ENCODE peak calls at places on chromosome 11, in six cellular contexts. C, Z, O, B, K and S are unnamed samples.

GRCh38 chr11:121063728-121064127 is 37.3 kb upstream of the TECTA start:
- DNase-seq in O (peak), B (peak), K (no peak), Z (no peak), C (no peak), S (no peak)

GRCh38 chr11:61071208-61071681 is 31.0 kb upstream of the CD5 start:
- DNase-seq in C (no peak), B (no peak), Z (no peak), K (no peak), O (no peak), S (no peak)

GRCh38 chr11:35605691-35606090 is 12.6 kb upstream of the FJX1 start:
- DNase-seq in C (no peak), B (no peak), K (no peak), O (no peak), Z (no peak), S (no peak)

GRCh38 chr11:61007383-61007970 is 36.0 kb downstream of the CD6 start:
- DNase-seq in B (no peak), C (no peak), Z (peak), O (no peak), K (no peak), S (no peak)

GRCh38 chr11:39220501-39221230 is 2238.8 kb downstream of the LRRC4C start:
- DNase-seq in C (no peak), K (no peak), O (no peak), Z (no peak), B (no peak), S (no peak)

GRCh38 chr11:13278620-13279486 is 1.3 kb downstream of the BMAL1 start:
- DNase-seq in C (no peak), B (no peak), K (no peak), O (no peak), Z (peak), S (no peak)

GRCh38 chr11:60912223-60912850 is 1.6 kb upstream of the TMEM109 start:
- DNase-seq in Z (no peak), O (no peak), C (no peak), K (no peak), B (no peak), S (no peak)

GRCh38 chr11:113447621-113448310 is 27.4 kb downstream of the DRD2 start:
- DNase-seq in O (no peak), Z (peak), C (no peak), B (peak), K (no peak), S (no peak)

GRCh38 chr11:61157743-61158142 is 3.5 kb downstream of the VPS37C start:
- DNase-seq in K (no peak), C (no peak), Z (no peak), O (no peak), B (no peak), S (no peak)

GRCh38 chr11:89321401-89321800 is 143.7 kb downstream of the TYR start:
- DNase-seq in C (no peak), B (no peak), O (no peak), K (no peak), Z (no peak), S (no peak)

GRCh38 chr11:67082071-67082791 is 25.6 kb downstream of the RHOD start:
- DNase-seq in K (no peak), Z (peak), B (peak), O (no peak), C (no peak), S (no peak)

GRCh38 chr11:61110255-61111059 is 8.2 kb downstream of the CD5 start:
- DNase-seq in O (no peak), Z (no peak), B (no peak), C (no peak), K (no peak), S (no peak)

GRCh38 chr11:121841487-121842167 is 274.4 kb downstream of the BLID start:
- DNase-seq in K (no peak), C (no peak), O (peak), B (no peak), Z (no peak), S (no peak)

GRCh38 chr11:45501980-45502545 is 163.4 kb downstream of the CHST1 start:
- DNase-seq in B (no peak), C (no peak), K (no peak), Z (no peak), O (no peak), S (no peak)

GRCh38 chr11:75371930-75372876 is 20.7 kb upstream of the ARRB1 start:
- DNase-seq in C (no peak), O (peak), Z (no peak), B (no peak), K (no peak), S (no peak)

GRCh38 chr11:60214386-60214785 is 28.6 kb downstream of the MS4A4E start:
- DNase-seq in O (no peak), K (no peak), Z (no peak), C (no peak), B (no peak), S (no peak)

GRCh38 chr11:126397016-126397415 is 41.5 kb downstream of the ST3GAL4 start:
- DNase-seq in B (no peak), C (no peak), Z (no peak), K (no peak), O (no peak), S (no peak)

GRCh38 chr11:77602385-77603105 is 12.8 kb downstream of the AQP11 start:
- DNase-seq in C (no peak), B (no peak), O (peak), K (no peak), Z (no peak), S (no peak)

GRCh38 chr11:9774591-9775392 is 110.9 kb downstream of the SWAP70 start:
- DNase-seq in O (no peak), Z (no peak), B (no peak), K (no peak), C (no peak), S (no peak)

GRCh38 chr11:30775123-30775522 is 189.0 kb upstream of the MPPED2 start:
- DNase-seq in B (no peak), C (no peak), K (no peak), O (no peak), Z (no peak), S (no peak)

GRCh38 chr11:95084509-95084908 is 5.1 kb upstream of the ENDOD1 start:
- DNase-seq in C (no peak), B (peak), Z (no peak), K (no peak), O (no peak), S (no peak)

GRCh38 chr11:85772700-85773099 is 38.2 kb downstream of the SYTL2 start:
- DNase-seq in C (no peak), Z (no peak), O (no peak), B (no peak), K (no peak), S (no peak)

GRCh38 chr11:107653077-107653476 is 58.8 kb downstream of the SLN start:
- DNase-seq in B (no peak), K (no peak), Z (no peak), C (no peak), O (no peak), S (no peak)

GRCh38 chr11:117614695-117615094 is 182.3 kb downstream of the DSCAML1 start:
- DNase-seq in Z (no peak), C (no peak), K (no peak), O (no peak), B (no peak), S (no peak)

GRCh38 chr11:19013181-19013857 is 47.2 kb downstream of the MRGPRX2 start:
- DNase-seq in C (no peak), B (peak), Z (no peak), K (no peak), O (no peak), S (no peak)

GRCh38 chr11:124177344-124177743 is 5.8 kb upstream of the OR10D3 start:
- DNase-seq in C (no peak), B (no peak), O (no peak), K (no peak), Z (no peak), S (no peak)

GRCh38 chr11:124172076-124172475 is 11.1 kb upstream of the OR10D3 start:
- DNase-seq in Z (no peak), O (no peak), K (no peak), C (no peak), B (peak), S (no peak)

GRCh38 chr11:124170801-124171586 is 12.2 kb upstream of the OR10D3 start:
- DNase-seq in B (peak), K (no peak), O (no peak), Z (no peak), C (no peak), S (no peak)

GRCh38 chr11:124172599-124172998 is 10.5 kb upstream of the OR10D3 start:
- DNase-seq in C (no peak), K (no peak), O (no peak), Z (no peak), B (no peak), S (no peak)

GRCh38 chr11:124174001-124174400 is 9.1 kb upstream of the OR10D3 start:
- DNase-seq in C (no peak), B (peak), O (peak), Z (no peak), K (no peak), S (peak)
- TF ChIP-seq RAD21 in C (no peak), B (no peak), O (no peak), Z (no peak), K (no peak), S (no peak)

DNA sequence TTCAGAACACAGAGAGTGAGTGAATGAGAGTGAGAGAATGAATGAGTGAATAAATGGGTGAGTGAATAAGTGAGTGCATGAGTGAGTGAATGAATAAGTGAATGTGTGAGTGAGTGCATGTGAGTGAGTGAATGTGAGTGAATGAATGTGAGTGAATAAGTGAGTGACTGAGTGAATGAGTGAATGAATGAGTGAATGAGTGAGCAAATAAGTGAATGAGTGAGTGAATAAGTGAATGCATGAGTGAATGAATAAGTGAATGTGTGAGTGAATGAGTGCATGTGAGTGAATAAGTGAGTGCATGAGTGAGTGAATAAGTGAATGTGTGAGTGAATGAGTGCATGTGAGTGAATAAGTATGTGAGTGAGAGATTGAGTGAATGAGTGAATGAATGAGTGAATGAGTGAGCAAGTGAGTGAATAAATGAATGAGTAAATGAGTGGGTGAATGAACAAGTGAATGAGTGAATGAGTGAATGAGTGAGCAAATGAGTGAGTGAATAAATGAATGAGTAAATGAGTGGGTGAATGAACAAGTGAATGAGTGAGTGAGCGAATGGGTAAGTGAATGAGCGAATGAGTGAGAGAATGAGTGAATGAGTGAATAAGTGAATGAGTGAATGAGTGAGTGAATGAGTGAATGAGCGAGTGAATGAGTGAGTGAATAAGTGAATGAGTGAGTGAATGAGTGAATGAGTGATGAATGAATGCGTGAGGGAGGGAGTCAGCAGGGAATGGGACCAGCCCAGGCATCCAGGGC is 21.3 kb upstream of the MUC5B start:
- DNase-seq in K (no peak), O (no peak), B (no peak), C (no peak), Z (no peak), S (no peak)
- TF ChIP-seq POLR2AphosphoS5 in K (no peak), O (no peak), B (no peak), C (no peak), Z (no peak), S (no peak)

DNA sequence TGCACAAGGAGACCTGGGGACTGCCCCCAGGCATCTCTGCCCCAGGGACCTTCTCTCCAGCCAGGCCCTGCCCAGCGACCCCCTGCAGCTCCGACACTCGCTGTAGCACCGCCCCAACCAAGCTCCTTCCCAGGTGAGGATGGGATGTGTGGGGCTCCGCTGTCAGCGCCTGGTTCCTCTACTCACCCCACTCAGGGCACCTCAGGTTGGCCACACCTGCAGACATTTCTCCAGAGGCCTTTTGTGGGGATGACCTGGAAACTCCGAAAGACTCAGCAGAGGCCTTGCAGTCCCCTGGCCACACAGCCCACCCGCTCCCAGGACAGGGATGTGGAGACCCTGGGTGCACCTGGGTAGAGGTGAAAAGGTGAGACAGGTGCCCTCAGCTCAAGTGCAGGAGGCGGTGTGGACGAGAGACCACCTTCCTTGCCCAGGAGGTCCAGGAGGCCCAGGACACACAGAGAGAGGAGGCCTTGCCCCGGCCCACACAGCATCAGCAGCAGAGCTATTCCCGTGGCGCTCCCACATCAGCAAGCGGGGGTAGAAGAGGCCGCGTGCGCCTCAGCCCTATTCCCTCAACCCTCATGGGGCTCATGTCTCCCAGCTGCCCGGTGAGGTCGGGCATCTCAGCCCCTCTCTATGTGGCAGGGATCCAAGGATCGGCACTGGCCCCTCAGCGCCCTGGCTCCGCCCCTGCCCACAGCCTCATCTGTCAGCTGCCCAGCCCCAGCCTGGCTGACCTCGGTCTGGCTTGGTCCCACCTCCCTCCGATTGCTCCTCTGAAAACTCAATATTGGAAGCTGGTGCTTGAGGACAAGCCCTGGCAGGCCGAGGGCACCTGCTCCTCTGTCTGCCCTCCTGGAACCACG is 20.9 kb downstream of the TRPM5 start:
- DNase-seq in O (no peak), K (no peak), Z (no peak), C (no peak), B (no peak), S (no peak)
- TF ChIP-seq RAD21 in O (no peak), K (no peak), Z (no peak), C (no peak), B (no peak), S (no peak)

DNA sequence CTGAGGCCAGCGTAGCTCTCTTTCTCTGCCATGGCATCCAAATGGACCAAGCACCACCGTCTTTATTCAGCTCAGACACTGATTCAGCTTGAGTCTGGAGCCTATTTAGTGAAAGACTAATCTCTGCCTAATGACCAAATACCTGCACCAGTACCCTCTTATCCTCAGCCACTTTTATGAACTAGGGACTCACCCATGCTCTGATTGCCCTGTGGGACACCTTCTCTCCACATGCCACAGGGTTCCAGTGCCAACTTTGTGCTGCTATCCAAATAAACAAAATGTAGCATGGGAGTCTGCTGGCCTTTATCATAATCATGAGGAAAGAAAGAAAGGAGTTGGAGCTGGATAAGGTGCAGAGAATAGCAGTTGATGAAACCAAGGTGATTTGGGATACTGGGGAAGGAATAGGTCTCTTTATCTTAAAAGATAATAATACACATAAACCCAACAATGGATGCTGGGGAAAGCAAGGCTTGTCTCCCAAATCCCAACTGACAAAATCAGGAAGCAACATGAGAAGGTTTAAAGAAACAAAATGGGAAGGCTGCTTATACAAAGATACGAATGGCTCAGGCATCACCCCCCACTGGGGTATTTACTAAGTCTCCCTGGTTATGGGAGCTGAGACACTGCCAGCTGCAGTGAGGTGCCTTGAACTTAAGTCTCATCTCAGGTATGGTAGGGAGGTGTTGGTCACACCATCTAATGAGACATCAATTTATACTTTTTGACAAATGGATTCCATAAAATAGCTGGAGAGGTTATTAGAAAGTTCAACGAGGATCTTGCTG is 63.3 kb downstream of the SYT9 start:
- DNase-seq in B (no peak), O (no peak), K (no peak), Z (no peak), C (no peak), S (no peak)
- TF ChIP-seq POLR2AphosphoS5 in B (no peak), O (no peak), K (no peak), Z (no peak), C (no peak), S (no peak)

DNA sequence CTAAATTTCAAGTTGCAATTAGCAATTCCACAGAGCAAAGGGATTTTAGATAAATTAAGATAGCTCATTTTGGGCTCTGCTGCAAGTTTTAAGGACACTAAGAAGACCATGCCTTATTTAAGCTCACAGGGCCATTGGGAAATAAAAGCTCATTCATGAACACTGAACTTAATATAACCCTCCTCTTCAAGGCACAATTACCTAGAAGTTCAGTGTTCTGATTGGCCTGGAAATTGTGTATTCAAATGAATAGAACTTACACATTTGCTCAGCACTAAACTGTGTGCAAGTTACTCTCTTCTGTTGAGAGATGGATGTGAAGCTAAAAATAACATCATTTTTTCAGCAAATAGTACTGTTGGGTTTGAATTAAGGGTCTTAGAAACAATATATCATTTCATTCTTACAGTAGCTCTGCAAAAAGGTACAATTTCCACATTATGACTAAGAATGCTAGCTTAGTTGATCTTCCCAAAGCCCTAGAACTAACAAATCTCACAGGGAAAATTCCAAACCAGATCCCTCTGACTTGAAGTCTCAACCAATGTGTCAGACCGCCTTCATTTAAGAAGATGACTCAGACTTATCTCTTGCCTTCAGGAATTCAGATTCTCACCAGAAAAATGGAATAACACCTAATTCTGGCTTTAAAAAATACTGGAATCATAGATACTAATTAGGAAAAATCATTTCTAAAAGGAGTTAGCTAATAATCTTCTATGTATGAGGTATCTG is 87.4 kb upstream of the LRRC55 start:
- DNase-seq in Z (no peak), O (no peak), K (no peak), B (no peak), C (no peak), S (no peak)
- TF ChIP-seq RAD21 in Z (no peak), O (no peak), K (no peak), B (no peak), C (no peak), S (no peak)

GRCh38 chr11:112174789-112175595 is at the start of gene BCO2:
- DNase-seq in Z (peak), K (no peak), C (no peak), B (peak), O (peak), S (peak)
- TF ChIP-seq POLR2AphosphoS5 in Z (no peak), K (no peak), C (no peak), B (no peak), O (no peak), S (no peak)

DNA sequence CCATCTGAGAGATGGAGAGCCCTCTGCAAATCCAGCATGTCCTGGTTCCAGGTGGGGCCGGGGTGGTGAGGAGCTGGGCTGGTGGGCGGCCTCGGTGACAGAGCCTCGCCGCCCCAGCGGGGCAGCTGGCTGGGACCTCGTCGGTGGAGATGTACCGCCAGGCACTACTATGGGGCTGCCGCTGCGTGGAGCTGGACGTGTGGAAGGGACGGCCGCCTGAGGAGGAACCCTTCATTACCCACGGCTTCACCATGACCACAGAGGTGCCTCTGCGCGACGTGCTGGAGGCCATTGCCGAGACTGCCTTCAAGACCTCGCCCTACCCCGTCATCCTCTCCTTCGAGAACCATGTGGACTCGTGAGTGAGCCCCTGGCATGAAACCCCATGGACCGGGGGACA is 7.0 kb downstream of the PLCB3 start:
- DNase-seq in C (no peak), K (no peak), B (no peak), Z (no peak), O (no peak), S (no peak)
- TF ChIP-seq RAD21 in C (no peak), K (no peak), B (no peak), Z (no peak), O (no peak), S (no peak)

GRCh38 chr11:44083433-44083832 is 12.0 kb upstream of the EXT2 start:
- DNase-seq in K (no peak), O (no peak), C (no peak), B (no peak), Z (no peak), S (no peak)
- TF ChIP-seq POLR2AphosphoS5 in K (no peak), O (no peak), C (no peak), B (no peak), Z (no peak), S (no peak)

GRCh38 chr11:69131644-69132300 is 24.0 kb upstream of the SMIM38 start:
- DNase-seq in O (peak), C (peak), B (peak), Z (peak), K (no peak), S (peak)
- TF ChIP-seq RAD21 in O (peak), C (peak), B (peak), Z (peak), K (peak), S (peak)